ENCODE peak calls at places on chromosome 22, in eight cellular contexts. V, P, R, B, U, Z, D and S are unnamed samples.

GRCh38 chr22:38951734-38952133 is 5.7 kb upstream of the APOBEC3A start:
- ATAC-seq in V (no peak), P (no peak), R (no peak), B (peak; percentile 37), U (no peak), Z (no peak), D (no peak), S (no peak)

GRCh38 chr22:37319469-37319868 is 37.2 kb downstream of the CYTH4 start:
- ATAC-seq in V (no peak), P (no peak), R (no peak), B (no peak), U (no peak), Z (no peak), D (no peak), S (no peak)

GRCh38 chr22:16774911-16775529 is 50.2 kb downstream of the XKR3 start:
- ATAC-seq in V (no peak), P (no peak), R (no peak), B (peak; percentile 36), U (no peak), Z (no peak), D (no peak), S (no peak)

GRCh38 chr22:40128989-40129388 is 48.7 kb upstream of the TNRC6B start:
- ATAC-seq in V (no peak), P (no peak), R (peak; percentile 94), B (no peak), U (peak; percentile 37), Z (peak; percentile 96), D (peak; percentile 76), S (peak; percentile 52)

GRCh38 chr22:31556627-31557203 is 60.4 kb downstream of the SFI1 start:
- ATAC-seq in V (no peak), P (peak; percentile 60), R (no peak), B (peak; percentile 48), U (no peak), Z (peak; percentile 37), D (no peak), S (no peak)

GRCh38 chr22:43226368-43226979 is 39.5 kb upstream of the TTLL12 start:
- ATAC-seq in V (no peak), P (peak; percentile 64), R (peak; percentile 27), B (peak; percentile 22), U (no peak), Z (no peak), D (peak; percentile 26), S (no peak)

GRCh38 chr22:23058481-23059336 is 11.6 kb upstream of the GNAZ start:
- ATAC-seq in V (no peak), P (no peak), R (no peak), B (no peak), U (no peak), Z (no peak), D (no peak), S (no peak)

GRCh38 chr22:25064894-25065560 is 112.5 kb downstream of the KIAA1671 start:
- ATAC-seq in V (no peak), P (no peak), R (no peak), B (no peak), U (peak; percentile 58), Z (no peak), D (no peak), S (no peak)

GRCh38 chr22:29060251-29060650 is 1.4 kb downstream of the C22orf31 start:
- ATAC-seq in V (no peak), P (peak; percentile 18), R (no peak), B (no peak), U (no peak), Z (no peak), D (no peak), S (no peak)

GRCh38 chr22:27420817-27421361 is 380.7 kb downstream of the MN1 start:
- ATAC-seq in V (peak; percentile 47), P (no peak), R (no peak), B (peak; percentile 79), U (peak; percentile 87), Z (no peak), D (no peak), S (no peak)

GRCh38 chr22:43288807-43289417 is 54.3 kb downstream of the SCUBE1 start:
- ATAC-seq in V (no peak), P (peak; percentile 8), R (peak; percentile 38), B (peak; percentile 13), U (no peak), Z (peak; percentile 69), D (no peak), S (no peak)

GRCh38 chr22:17337639-17338038 is 31.6 kb upstream of the CECR2 start:
- ATAC-seq in V (no peak), P (no peak), R (no peak), B (no peak), U (no peak), Z (no peak), D (no peak), S (no peak)

GRCh38 chr22:46538816-46539163 is 1.4 kb upstream of the CELSR1 start:
- ATAC-seq in V (peak; percentile 11), P (no peak), R (no peak), B (peak; percentile 6), U (peak; percentile 34), Z (no peak), D (no peak), S (peak; percentile 66)

GRCh38 chr22:50139843-50140415 is 30.6 kb upstream of the PANX2 start:
- ATAC-seq in V (peak; percentile 46), P (peak; percentile 25), R (no peak), B (no peak), U (no peak), Z (no peak), D (no peak), S (no peak)

GRCh38 chr22:45429424-45429823 is 15.9 kb downstream of the RIBC2 start:
- ATAC-seq in V (no peak), P (no peak), R (no peak), B (no peak), U (no peak), Z (no peak), D (no peak), S (no peak)

GRCh38 chr22:37465721-37466120 is 20.5 kb downstream of the MFNG start:
- ATAC-seq in V (no peak), P (peak; percentile 40), R (no peak), B (no peak), U (no peak), Z (no peak), D (no peak), S (no peak)

GRCh38 chr22:31768422-31769059 is 14.7 kb downstream of the DEPDC5 start:
- ATAC-seq in V (no peak), P (no peak), R (no peak), B (no peak), U (no peak), Z (no peak), D (no peak), S (peak; percentile 71)

GRCh38 chr22:48744283-48744641 is 1083.4 kb downstream of the BRD1 start:
- ATAC-seq in V (no peak), P (no peak), R (no peak), B (no peak), U (no peak), Z (no peak), D (no peak), S (no peak)

GRCh38 chr22:39234867-39235687 is 9.7 kb downstream of the PDGFB start:
- ATAC-seq in V (peak; percentile 53), P (no peak), R (no peak), B (peak; percentile 21), U (peak; percentile 23), Z (no peak), D (no peak), S (no peak)

GRCh38 chr22:20319041-20319744 is 667 bp downstream of the DGCR6L start:
- ATAC-seq in V (peak; percentile 22), P (peak; percentile 50), R (peak; percentile 2), B (peak; percentile 18), U (peak; percentile 1), Z (no peak), D (no peak), S (peak; percentile 0)

GRCh38 chr22:23529166-23530103 is 50.7 kb downstream of the IGLL1 start:
- ATAC-seq in V (no peak), P (no peak), R (no peak), B (no peak), U (no peak), Z (no peak), D (no peak), S (no peak)

GRCh38 chr22:45083659-45084305 is 74.0 kb upstream of the PHF21B start:
- ATAC-seq in V (peak; percentile 83), P (no peak), R (no peak), B (no peak), U (no peak), Z (peak; percentile 64), D (peak; percentile 91), S (peak; percentile 90)

GRCh38 chr22:22976033-22976922 is 88.7 kb downstream of the IGLL5 start:
- ATAC-seq in V (no peak), P (peak; percentile 72), R (no peak), B (no peak), U (no peak), Z (no peak), D (no peak), S (no peak)

GRCh38 chr22:38017272-38017920 is 33.0 kb upstream of the SOX10 start:
- ATAC-seq in V (no peak), P (peak; percentile 65), R (no peak), B (peak; percentile 74), U (peak; percentile 85), Z (no peak), D (no peak), S (no peak)

GRCh38 chr22:37284807-37285355 is 2.6 kb downstream of the CYTH4 start:
- ATAC-seq in V (no peak), P (no peak), R (peak; percentile 46), B (peak; percentile 77), U (peak; percentile 85), Z (peak; percentile 43), D (peak; percentile 3), S (no peak)

GRCh38 chr22:28395920-28396447 is 283.7 kb downstream of the TTC28 start:
- ATAC-seq in V (no peak), P (peak; percentile 70), R (no peak), B (peak; percentile 64), U (peak; percentile 85), Z (peak; percentile 78), D (peak; percentile 40), S (peak; percentile 75)

GRCh38 chr22:50626856-50627451 is 998 bp downstream of the ARSA start:
- ATAC-seq in V (no peak), P (no peak), R (no peak), B (no peak), U (peak; percentile 1), Z (no peak), D (no peak), S (no peak)

GRCh38 chr22:30318773-30319419 is 7.8 kb downstream of the TBC1D10A start:
- ATAC-seq in V (no peak), P (peak; percentile 68), R (no peak), B (peak; percentile 53), U (no peak), Z (no peak), D (no peak), S (no peak)

GRCh38 chr22:28341001-28341400 is 338.6 kb downstream of the TTC28 start:
- ATAC-seq in V (no peak), P (no peak), R (no peak), B (no peak), U (no peak), Z (no peak), D (no peak), S (no peak)

GRCh38 chr22:29267462-29267857 is 321 bp downstream of the RHBDD3 start:
- ATAC-seq in V (no peak), P (no peak), R (no peak), B (no peak), U (no peak), Z (no peak), D (no peak), S (no peak)

GRCh38 chr22:41768420-41768819 is 32.1 kb upstream of the CCDC134 start:
- ATAC-seq in V (peak; percentile 78), P (no peak), R (no peak), B (peak; percentile 52), U (no peak), Z (no peak), D (peak; percentile 77), S (peak; percentile 87)

GRCh38 chr22:24305260-24305692 is 34.6 kb downstream of the SPECC1L start:
- ATAC-seq in V (no peak), P (no peak), R (peak; percentile 73), B (no peak), U (no peak), Z (peak; percentile 47), D (peak; percentile 81), S (peak; percentile 94)

GRCh38 chr22:39820266-39820665 is 73.3 kb downstream of the ENTHD1 start:
- ATAC-seq in V (peak; percentile 61), P (no peak), R (no peak), B (peak; percentile 31), U (no peak), Z (no peak), D (no peak), S (no peak)